ENCODE peak calls at places on chromosomes 13 and 19, in ten cellular contexts. One of them, this sample, is unnamed.

GRCh38 chr13:113489549-113490495 is 689 bp downstream of the DCUN1D2 start:
- DNase-seq in stimulated activated CD8-positive, alpha-beta memory T cell treated with anti-CD3 and anti-CD28 coated beads, Interleukin-15, amount 100 ng/mL, for 24 hours: peak
- DNase-seq in NCI-H187: peak
- DNase-seq in iPS-NIHi11: no peak
- DNase-seq in endothelial cell of umbilical vein: peak
- DNase-seq in GM03348: peak
- DNase-seq in tibial artery: no peak
- DNase-seq in fibroblast of gingiva: peak
- DNase-seq in mucosa of descending colon: no peak
- DNase-seq in activated T-helper 1 cell treated with anti-CD3 and anti-CD28 coated beads, Interleukin-12 subunit alpha, Interleukin-12 subunit beta, Interleukin-2, Interleukin-4 antibody, amounts not matched to agents 30 ng/mL and 10 ng/mL and 1 ng/mL, durations not matched to agents 14 hours and 24 hours and 36 hours: peak
- DNase-seq in this sample: peak

GRCh38 chr13:56986121-56986520 is 154.6 kb upstream of the PRR20A start:
- DNase-seq in activated T-helper 1 cell treated with anti-CD3 and anti-CD28 coated beads, Interleukin-12 subunit alpha, Interleukin-12 subunit beta, Interleukin-2, Interleukin-4 antibody, amounts not matched to agents 30 ng/mL and 10 ng/mL and 1 ng/mL, durations not matched to agents 14 hours and 24 hours and 36 hours: no peak
- DNase-seq in fibroblast of gingiva: no peak
- DNase-seq in stimulated activated CD8-positive, alpha-beta memory T cell treated with anti-CD3 and anti-CD28 coated beads, Interleukin-15, amount 100 ng/mL, for 24 hours: no peak
- DNase-seq in tibial artery: no peak
- DNase-seq in NCI-H187: no peak
- DNase-seq in iPS-NIHi11: no peak
- DNase-seq in mucosa of descending colon: no peak
- DNase-seq in endothelial cell of umbilical vein: no peak
- DNase-seq in GM03348: no peak
- DNase-seq in this sample: no peak

GRCh38 chr19:6718741-6719539 is 1.5 kb downstream of the C3 start:
- DNase-seq in fibroblast of gingiva: no peak
- DNase-seq in iPS-NIHi11: peak
- DNase-seq in GM03348: peak
- DNase-seq in endothelial cell of umbilical vein: no peak
- DNase-seq in stimulated activated CD8-positive, alpha-beta memory T cell treated with anti-CD3 and anti-CD28 coated beads, Interleukin-15, amount 100 ng/mL, for 24 hours: no peak
- DNase-seq in activated T-helper 1 cell treated with anti-CD3 and anti-CD28 coated beads, Interleukin-12 subunit alpha, Interleukin-12 subunit beta, Interleukin-2, Interleukin-4 antibody, amounts not matched to agents 30 ng/mL and 10 ng/mL and 1 ng/mL, durations not matched to agents 14 hours and 24 hours and 36 hours: no peak
- DNase-seq in mucosa of descending colon: no peak
- DNase-seq in NCI-H187: no peak
- DNase-seq in tibial artery: no peak
- DNase-seq in this sample: peak

GRCh38 chr13:44870456-44870929 is 118.8 kb downstream of the NUFIP1 start:
- DNase-seq in mucosa of descending colon: peak
- DNase-seq in iPS-NIHi11: no peak
- DNase-seq in NCI-H187: no peak
- DNase-seq in activated T-helper 1 cell treated with anti-CD3 and anti-CD28 coated beads, Interleukin-12 subunit alpha, Interleukin-12 subunit beta, Interleukin-2, Interleukin-4 antibody, amounts not matched to agents 30 ng/mL and 10 ng/mL and 1 ng/mL, durations not matched to agents 14 hours and 24 hours and 36 hours: no peak
- DNase-seq in fibroblast of gingiva: no peak
- DNase-seq in endothelial cell of umbilical vein: no peak
- DNase-seq in GM03348: no peak
- DNase-seq in stimulated activated CD8-positive, alpha-beta memory T cell treated with anti-CD3 and anti-CD28 coated beads, Interleukin-15, amount 100 ng/mL, for 24 hours: no peak
- DNase-seq in tibial artery: no peak
- DNase-seq in this sample: no peak

GRCh38 chr13:24642236-24642635 is 38.0 kb upstream of the ATP12A start:
- DNase-seq in iPS-NIHi11: no peak
- DNase-seq in tibial artery: no peak
- DNase-seq in GM03348: no peak
- DNase-seq in endothelial cell of umbilical vein: no peak
- DNase-seq in fibroblast of gingiva: no peak
- DNase-seq in activated T-helper 1 cell treated with anti-CD3 and anti-CD28 coated beads, Interleukin-12 subunit alpha, Interleukin-12 subunit beta, Interleukin-2, Interleukin-4 antibody, amounts not matched to agents 30 ng/mL and 10 ng/mL and 1 ng/mL, durations not matched to agents 14 hours and 24 hours and 36 hours: no peak
- DNase-seq in mucosa of descending colon: no peak
- DNase-seq in NCI-H187: no peak
- DNase-seq in stimulated activated CD8-positive, alpha-beta memory T cell treated with anti-CD3 and anti-CD28 coated beads, Interleukin-15, amount 100 ng/mL, for 24 hours: no peak
- DNase-seq in this sample: no peak

GRCh38 chr13:104757712-104758111 is 1691.5 kb upstream of the SLC10A2 start:
- DNase-seq in stimulated activated CD8-positive, alpha-beta memory T cell treated with anti-CD3 and anti-CD28 coated beads, Interleukin-15, amount 100 ng/mL, for 24 hours: no peak
- DNase-seq in GM03348: no peak
- DNase-seq in endothelial cell of umbilical vein: peak
- DNase-seq in fibroblast of gingiva: no peak
- DNase-seq in tibial artery: no peak
- DNase-seq in iPS-NIHi11: no peak
- DNase-seq in mucosa of descending colon: no peak
- DNase-seq in NCI-H187: no peak
- DNase-seq in activated T-helper 1 cell treated with anti-CD3 and anti-CD28 coated beads, Interleukin-12 subunit alpha, Interleukin-12 subunit beta, Interleukin-2, Interleukin-4 antibody, amounts not matched to agents 30 ng/mL and 10 ng/mL and 1 ng/mL, durations not matched to agents 14 hours and 24 hours and 36 hours: no peak
- DNase-seq in this sample: no peak

GRCh38 chr13:109119886-109120285 is 490.5 kb downstream of the MYO16 start:
- DNase-seq in mucosa of descending colon: no peak
- DNase-seq in endothelial cell of umbilical vein: no peak
- DNase-seq in tibial artery: no peak
- DNase-seq in activated T-helper 1 cell treated with anti-CD3 and anti-CD28 coated beads, Interleukin-12 subunit alpha, Interleukin-12 subunit beta, Interleukin-2, Interleukin-4 antibody, amounts not matched to agents 30 ng/mL and 10 ng/mL and 1 ng/mL, durations not matched to agents 14 hours and 24 hours and 36 hours: no peak
- DNase-seq in NCI-H187: no peak
- DNase-seq in GM03348: no peak
- DNase-seq in fibroblast of gingiva: no peak
- DNase-seq in iPS-NIHi11: no peak
- DNase-seq in stimulated activated CD8-positive, alpha-beta memory T cell treated with anti-CD3 and anti-CD28 coated beads, Interleukin-15, amount 100 ng/mL, for 24 hours: no peak
- DNase-seq in this sample: peak

GRCh38 chr13:25292301-25292700 is 5.0 kb upstream of the MTMR6 start:
- DNase-seq in stimulated activated CD8-positive, alpha-beta memory T cell treated with anti-CD3 and anti-CD28 coated beads, Interleukin-15, amount 100 ng/mL, for 24 hours: no peak
- DNase-seq in mucosa of descending colon: no peak
- DNase-seq in GM03348: no peak
- DNase-seq in NCI-H187: no peak
- DNase-seq in endothelial cell of umbilical vein: no peak
- DNase-seq in activated T-helper 1 cell treated with anti-CD3 and anti-CD28 coated beads, Interleukin-12 subunit alpha, Interleukin-12 subunit beta, Interleukin-2, Interleukin-4 antibody, amounts not matched to agents 30 ng/mL and 10 ng/mL and 1 ng/mL, durations not matched to agents 14 hours and 24 hours and 36 hours: no peak
- DNase-seq in fibroblast of gingiva: no peak
- DNase-seq in iPS-NIHi11: peak
- DNase-seq in tibial artery: no peak
- DNase-seq in this sample: peak

GRCh38 chr19:31339405-31339804 is 9.8 kb downstream of the TSHZ3 start:
- DNase-seq in endothelial cell of umbilical vein: no peak
- DNase-seq in iPS-NIHi11: no peak
- DNase-seq in stimulated activated CD8-positive, alpha-beta memory T cell treated with anti-CD3 and anti-CD28 coated beads, Interleukin-15, amount 100 ng/mL, for 24 hours: no peak
- DNase-seq in activated T-helper 1 cell treated with anti-CD3 and anti-CD28 coated beads, Interleukin-12 subunit alpha, Interleukin-12 subunit beta, Interleukin-2, Interleukin-4 antibody, amounts not matched to agents 30 ng/mL and 10 ng/mL and 1 ng/mL, durations not matched to agents 14 hours and 24 hours and 36 hours: no peak
- DNase-seq in tibial artery: no peak
- DNase-seq in mucosa of descending colon: no peak
- DNase-seq in NCI-H187: no peak
- DNase-seq in fibroblast of gingiva: no peak
- DNase-seq in GM03348: peak
- DNase-seq in this sample: no peak

GRCh38 chr13:21800847-21801616 is 130.2 kb downstream of the FGF9 start:
- DNase-seq in iPS-NIHi11: peak
- DNase-seq in activated T-helper 1 cell treated with anti-CD3 and anti-CD28 coated beads, Interleukin-12 subunit alpha, Interleukin-12 subunit beta, Interleukin-2, Interleukin-4 antibody, amounts not matched to agents 30 ng/mL and 10 ng/mL and 1 ng/mL, durations not matched to agents 14 hours and 24 hours and 36 hours: no peak
- DNase-seq in tibial artery: no peak
- DNase-seq in mucosa of descending colon: no peak
- DNase-seq in GM03348: peak
- DNase-seq in fibroblast of gingiva: no peak
- DNase-seq in stimulated activated CD8-positive, alpha-beta memory T cell treated with anti-CD3 and anti-CD28 coated beads, Interleukin-15, amount 100 ng/mL, for 24 hours: no peak
- DNase-seq in NCI-H187: no peak
- DNase-seq in endothelial cell of umbilical vein: no peak
- DNase-seq in this sample: no peak

GRCh38 chr13:73922728-73923393 is 211.3 kb downstream of the KLF12 start:
- DNase-seq in endothelial cell of umbilical vein: no peak
- DNase-seq in NCI-H187: no peak
- DNase-seq in iPS-NIHi11: no peak
- DNase-seq in fibroblast of gingiva: no peak
- DNase-seq in activated T-helper 1 cell treated with anti-CD3 and anti-CD28 coated beads, Interleukin-12 subunit alpha, Interleukin-12 subunit beta, Interleukin-2, Interleukin-4 antibody, amounts not matched to agents 30 ng/mL and 10 ng/mL and 1 ng/mL, durations not matched to agents 14 hours and 24 hours and 36 hours: no peak
- DNase-seq in mucosa of descending colon: no peak
- DNase-seq in stimulated activated CD8-positive, alpha-beta memory T cell treated with anti-CD3 and anti-CD28 coated beads, Interleukin-15, amount 100 ng/mL, for 24 hours: no peak
- DNase-seq in tibial artery: no peak
- DNase-seq in GM03348: peak
- DNase-seq in this sample: no peak

GRCh38 chr19:48135411-48135810 is 24.8 kb upstream of the PLA2G4C start:
- DNase-seq in NCI-H187: no peak
- DNase-seq in tibial artery: no peak
- DNase-seq in GM03348: no peak
- DNase-seq in iPS-NIHi11: peak
- DNase-seq in activated T-helper 1 cell treated with anti-CD3 and anti-CD28 coated beads, Interleukin-12 subunit alpha, Interleukin-12 subunit beta, Interleukin-2, Interleukin-4 antibody, amounts not matched to agents 30 ng/mL and 10 ng/mL and 1 ng/mL, durations not matched to agents 14 hours and 24 hours and 36 hours: no peak
- DNase-seq in fibroblast of gingiva: no peak
- DNase-seq in stimulated activated CD8-positive, alpha-beta memory T cell treated with anti-CD3 and anti-CD28 coated beads, Interleukin-15, amount 100 ng/mL, for 24 hours: peak
- DNase-seq in mucosa of descending colon: no peak
- DNase-seq in endothelial cell of umbilical vein: peak
- DNase-seq in this sample: peak

GRCh38 chr13:80251403-80251802 is 89.5 kb downstream of the SPRY2 start:
- DNase-seq in endothelial cell of umbilical vein: no peak
- DNase-seq in iPS-NIHi11: no peak
- DNase-seq in stimulated activated CD8-positive, alpha-beta memory T cell treated with anti-CD3 and anti-CD28 coated beads, Interleukin-15, amount 100 ng/mL, for 24 hours: no peak
- DNase-seq in tibial artery: no peak
- DNase-seq in fibroblast of gingiva: peak
- DNase-seq in GM03348: no peak
- DNase-seq in mucosa of descending colon: no peak
- DNase-seq in NCI-H187: no peak
- DNase-seq in activated T-helper 1 cell treated with anti-CD3 and anti-CD28 coated beads, Interleukin-12 subunit alpha, Interleukin-12 subunit beta, Interleukin-2, Interleukin-4 antibody, amounts not matched to agents 30 ng/mL and 10 ng/mL and 1 ng/mL, durations not matched to agents 14 hours and 24 hours and 36 hours: no peak
- DNase-seq in this sample: peak

GRCh38 chr13:24218977-24219376 is 58.5 kb downstream of the SPATA13 start:
- DNase-seq in mucosa of descending colon: no peak
- DNase-seq in fibroblast of gingiva: peak
- DNase-seq in NCI-H187: no peak
- DNase-seq in activated T-helper 1 cell treated with anti-CD3 and anti-CD28 coated beads, Interleukin-12 subunit alpha, Interleukin-12 subunit beta, Interleukin-2, Interleukin-4 antibody, amounts not matched to agents 30 ng/mL and 10 ng/mL and 1 ng/mL, durations not matched to agents 14 hours and 24 hours and 36 hours: no peak
- DNase-seq in stimulated activated CD8-positive, alpha-beta memory T cell treated with anti-CD3 and anti-CD28 coated beads, Interleukin-15, amount 100 ng/mL, for 24 hours: no peak
- DNase-seq in GM03348: no peak
- DNase-seq in tibial artery: no peak
- DNase-seq in endothelial cell of umbilical vein: no peak
- DNase-seq in iPS-NIHi11: no peak
- DNase-seq in this sample: no peak

GRCh38 chr13:23620613-23621315 is 50.6 kb downstream of the TNFRSF19 start:
- DNase-seq in NCI-H187: no peak
- DNase-seq in mucosa of descending colon: no peak
- DNase-seq in tibial artery: no peak
- DNase-seq in GM03348: no peak
- DNase-seq in activated T-helper 1 cell treated with anti-CD3 and anti-CD28 coated beads, Interleukin-12 subunit alpha, Interleukin-12 subunit beta, Interleukin-2, Interleukin-4 antibody, amounts not matched to agents 30 ng/mL and 10 ng/mL and 1 ng/mL, durations not matched to agents 14 hours and 24 hours and 36 hours: no peak
- DNase-seq in stimulated activated CD8-positive, alpha-beta memory T cell treated with anti-CD3 and anti-CD28 coated beads, Interleukin-15, amount 100 ng/mL, for 24 hours: no peak
- DNase-seq in endothelial cell of umbilical vein: no peak
- DNase-seq in fibroblast of gingiva: no peak
- DNase-seq in iPS-NIHi11: no peak
- DNase-seq in this sample: no peak

GRCh38 chr13:56586966-56587365 is 553.8 kb upstream of the PRR20A start:
- DNase-seq in tibial artery: no peak
- DNase-seq in GM03348: no peak
- DNase-seq in endothelial cell of umbilical vein: no peak
- DNase-seq in stimulated activated CD8-positive, alpha-beta memory T cell treated with anti-CD3 and anti-CD28 coated beads, Interleukin-15, amount 100 ng/mL, for 24 hours: no peak
- DNase-seq in mucosa of descending colon: no peak
- DNase-seq in iPS-NIHi11: no peak
- DNase-seq in NCI-H187: no peak
- DNase-seq in activated T-helper 1 cell treated with anti-CD3 and anti-CD28 coated beads, Interleukin-12 subunit alpha, Interleukin-12 subunit beta, Interleukin-2, Interleukin-4 antibody, amounts not matched to agents 30 ng/mL and 10 ng/mL and 1 ng/mL, durations not matched to agents 14 hours and 24 hours and 36 hours: no peak
- DNase-seq in fibroblast of gingiva: no peak
- DNase-seq in this sample: no peak

GRCh38 chr19:39363909-39364457 is 21.8 kb downstream of the SAMD4B start:
- DNase-seq in tibial artery: peak
- DNase-seq in mucosa of descending colon: no peak
- DNase-seq in stimulated activated CD8-positive, alpha-beta memory T cell treated with anti-CD3 and anti-CD28 coated beads, Interleukin-15, amount 100 ng/mL, for 24 hours: no peak
- DNase-seq in fibroblast of gingiva: peak
- DNase-seq in iPS-NIHi11: no peak
- DNase-seq in activated T-helper 1 cell treated with anti-CD3 and anti-CD28 coated beads, Interleukin-12 subunit alpha, Interleukin-12 subunit beta, Interleukin-2, Interleukin-4 antibody, amounts not matched to agents 30 ng/mL and 10 ng/mL and 1 ng/mL, durations not matched to agents 14 hours and 24 hours and 36 hours: no peak
- DNase-seq in GM03348: peak
- DNase-seq in endothelial cell of umbilical vein: no peak
- DNase-seq in NCI-H187: no peak
- DNase-seq in this sample: no peak

GRCh38 chr13:110116072-110116487 is 190.9 kb downstream of the COL4A1 start:
- DNase-seq in tibial artery: peak
- DNase-seq in stimulated activated CD8-positive, alpha-beta memory T cell treated with anti-CD3 and anti-CD28 coated beads, Interleukin-15, amount 100 ng/mL, for 24 hours: peak
- DNase-seq in activated T-helper 1 cell treated with anti-CD3 and anti-CD28 coated beads, Interleukin-12 subunit alpha, Interleukin-12 subunit beta, Interleukin-2, Interleukin-4 antibody, amounts not matched to agents 30 ng/mL and 10 ng/mL and 1 ng/mL, durations not matched to agents 14 hours and 24 hours and 36 hours: peak
- DNase-seq in mucosa of descending colon: peak
- DNase-seq in endothelial cell of umbilical vein: peak
- DNase-seq in fibroblast of gingiva: peak
- DNase-seq in NCI-H187: no peak
- DNase-seq in iPS-NIHi11: peak
- DNase-seq in GM03348: peak
- DNase-seq in this sample: peak

GRCh38 chr19:47699360-47699917 is 13.8 kb upstream of the EHD2 start:
- DNase-seq in fibroblast of gingiva: no peak
- DNase-seq in GM03348: peak
- DNase-seq in NCI-H187: no peak
- DNase-seq in iPS-NIHi11: peak
- DNase-seq in mucosa of descending colon: peak
- DNase-seq in activated T-helper 1 cell treated with anti-CD3 and anti-CD28 coated beads, Interleukin-12 subunit alpha, Interleukin-12 subunit beta, Interleukin-2, Interleukin-4 antibody, amounts not matched to agents 30 ng/mL and 10 ng/mL and 1 ng/mL, durations not matched to agents 14 hours and 24 hours and 36 hours: peak
- DNase-seq in endothelial cell of umbilical vein: peak
- DNase-seq in stimulated activated CD8-positive, alpha-beta memory T cell treated with anti-CD3 and anti-CD28 coated beads, Interleukin-15, amount 100 ng/mL, for 24 hours: peak
- DNase-seq in tibial artery: no peak
- DNase-seq in this sample: peak

GRCh38 chr13:23993439-23993980 is 96.2 kb upstream of the C1QTNF9B start:
- DNase-seq in iPS-NIHi11: no peak
- DNase-seq in tibial artery: no peak
- DNase-seq in stimulated activated CD8-positive, alpha-beta memory T cell treated with anti-CD3 and anti-CD28 coated beads, Interleukin-15, amount 100 ng/mL, for 24 hours: no peak
- DNase-seq in fibroblast of gingiva: no peak
- DNase-seq in activated T-helper 1 cell treated with anti-CD3 and anti-CD28 coated beads, Interleukin-12 subunit alpha, Interleukin-12 subunit beta, Interleukin-2, Interleukin-4 antibody, amounts not matched to agents 30 ng/mL and 10 ng/mL and 1 ng/mL, durations not matched to agents 14 hours and 24 hours and 36 hours: no peak
- DNase-seq in GM03348: no peak
- DNase-seq in endothelial cell of umbilical vein: no peak
- DNase-seq in mucosa of descending colon: no peak
- DNase-seq in NCI-H187: no peak
- DNase-seq in this sample: no peak

GRCh38 chr13:51583469-51583874 is 790 bp upstream of the WDFY2 start:
- DNase-seq in tibial artery: no peak
- DNase-seq in stimulated activated CD8-positive, alpha-beta memory T cell treated with anti-CD3 and anti-CD28 coated beads, Interleukin-15, amount 100 ng/mL, for 24 hours: no peak
- DNase-seq in NCI-H187: no peak
- DNase-seq in GM03348: no peak
- DNase-seq in endothelial cell of umbilical vein: no peak
- DNase-seq in mucosa of descending colon: no peak
- DNase-seq in fibroblast of gingiva: no peak
- DNase-seq in activated T-helper 1 cell treated with anti-CD3 and anti-CD28 coated beads, Interleukin-12 subunit alpha, Interleukin-12 subunit beta, Interleukin-2, Interleukin-4 antibody, amounts not matched to agents 30 ng/mL and 10 ng/mL and 1 ng/mL, durations not matched to agents 14 hours and 24 hours and 36 hours: no peak
- DNase-seq in iPS-NIHi11: no peak
- DNase-seq in this sample: no peak

GRCh38 chr13:70390064-70390463 is 281.8 kb upstream of the KLHL1 start:
- DNase-seq in GM03348: no peak
- DNase-seq in NCI-H187: no peak
- DNase-seq in mucosa of descending colon: no peak
- DNase-seq in endothelial cell of umbilical vein: no peak
- DNase-seq in tibial artery: no peak
- DNase-seq in iPS-NIHi11: no peak
- DNase-seq in fibroblast of gingiva: no peak
- DNase-seq in stimulated activated CD8-positive, alpha-beta memory T cell treated with anti-CD3 and anti-CD28 coated beads, Interleukin-15, amount 100 ng/mL, for 24 hours: no peak
- DNase-seq in activated T-helper 1 cell treated with anti-CD3 and anti-CD28 coated beads, Interleukin-12 subunit alpha, Interleukin-12 subunit beta, Interleukin-2, Interleukin-4 antibody, amounts not matched to agents 30 ng/mL and 10 ng/mL and 1 ng/mL, durations not matched to agents 14 hours and 24 hours and 36 hours: no peak
- DNase-seq in this sample: no peak

GRCh38 chr13:111344471-111345191 is 24.2 kb downstream of the TEX29 start:
- DNase-seq in activated T-helper 1 cell treated with anti-CD3 and anti-CD28 coated beads, Interleukin-12 subunit alpha, Interleukin-12 subunit beta, Interleukin-2, Interleukin-4 antibody, amounts not matched to agents 30 ng/mL and 10 ng/mL and 1 ng/mL, durations not matched to agents 14 hours and 24 hours and 36 hours: no peak
- DNase-seq in endothelial cell of umbilical vein: no peak
- DNase-seq in stimulated activated CD8-positive, alpha-beta memory T cell treated with anti-CD3 and anti-CD28 coated beads, Interleukin-15, amount 100 ng/mL, for 24 hours: no peak
- DNase-seq in iPS-NIHi11: peak
- DNase-seq in mucosa of descending colon: no peak
- DNase-seq in NCI-H187: peak
- DNase-seq in GM03348: no peak
- DNase-seq in fibroblast of gingiva: no peak
- DNase-seq in tibial artery: no peak
- DNase-seq in this sample: no peak

GRCh38 chr19:15587663-15588062 is 27.4 kb upstream of the CYP4F8 start:
- DNase-seq in tibial artery: peak
- DNase-seq in iPS-NIHi11: no peak
- DNase-seq in mucosa of descending colon: no peak
- DNase-seq in stimulated activated CD8-positive, alpha-beta memory T cell treated with anti-CD3 and anti-CD28 coated beads, Interleukin-15, amount 100 ng/mL, for 24 hours: no peak
- DNase-seq in fibroblast of gingiva: no peak
- DNase-seq in NCI-H187: no peak
- DNase-seq in activated T-helper 1 cell treated with anti-CD3 and anti-CD28 coated beads, Interleukin-12 subunit alpha, Interleukin-12 subunit beta, Interleukin-2, Interleukin-4 antibody, amounts not matched to agents 30 ng/mL and 10 ng/mL and 1 ng/mL, durations not matched to agents 14 hours and 24 hours and 36 hours: no peak
- DNase-seq in GM03348: no peak
- DNase-seq in endothelial cell of umbilical vein: no peak
- DNase-seq in this sample: peak

GRCh38 chr13:24605923-24606372 is 74.3 kb upstream of the ATP12A start:
- DNase-seq in mucosa of descending colon: peak
- DNase-seq in endothelial cell of umbilical vein: no peak
- DNase-seq in fibroblast of gingiva: no peak
- DNase-seq in GM03348: peak
- DNase-seq in NCI-H187: no peak
- DNase-seq in tibial artery: no peak
- DNase-seq in stimulated activated CD8-positive, alpha-beta memory T cell treated with anti-CD3 and anti-CD28 coated beads, Interleukin-15, amount 100 ng/mL, for 24 hours: no peak
- DNase-seq in iPS-NIHi11: no peak
- DNase-seq in activated T-helper 1 cell treated with anti-CD3 and anti-CD28 coated beads, Interleukin-12 subunit alpha, Interleukin-12 subunit beta, Interleukin-2, Interleukin-4 antibody, amounts not matched to agents 30 ng/mL and 10 ng/mL and 1 ng/mL, durations not matched to agents 14 hours and 24 hours and 36 hours: no peak
- DNase-seq in this sample: peak